ENCODE peak calls at places on chromosomes 16 and 17, in seven cellular contexts. One of them, this sample, is unnamed.

GRCh38 chr17:58094118-58094517 is 10.9 kb downstream of the DYNLL2 start:
- DNase-seq in H1: no peak
- DNase-seq in COLO829: no peak
- DNase-seq in stimulated activated CD8-positive, alpha-beta memory T cell treated with anti-CD3 and anti-CD28 coated beads, Interleukin-15, amount 100 ng/mL, for 24 hours: no peak
- DNase-seq in iPS DF 6.9: no peak
- DNase-seq in stromal cell of bone marrow: no peak
- DNase-seq in MCF 10A: no peak
- DNase-seq in this sample: no peak

GRCh38 chr16:1818873-1819525 is 7.6 kb downstream of the HAGH start:
- DNase-seq in H1: no peak
- DNase-seq in stimulated activated CD8-positive, alpha-beta memory T cell treated with anti-CD3 and anti-CD28 coated beads, Interleukin-15, amount 100 ng/mL, for 24 hours: no peak
- DNase-seq in stromal cell of bone marrow: no peak
- DNase-seq in MCF 10A: no peak
- DNase-seq in iPS DF 6.9: no peak
- DNase-seq in COLO829: no peak
- DNase-seq in this sample: no peak

GRCh38 chr17:81498953-81499600 is 13.5 kb downstream of the ACTG1 start:
- DNase-seq in COLO829: no peak
- DNase-seq in H1: no peak
- DNase-seq in iPS DF 6.9: no peak
- DNase-seq in stimulated activated CD8-positive, alpha-beta memory T cell treated with anti-CD3 and anti-CD28 coated beads, Interleukin-15, amount 100 ng/mL, for 24 hours: no peak
- DNase-seq in stromal cell of bone marrow: no peak
- DNase-seq in MCF 10A: no peak
- DNase-seq in this sample: no peak

GRCh38 chr16:72945611-72946010 is 102.3 kb downstream of the ZFHX3 start:
- DNase-seq in H1: no peak
- DNase-seq in MCF 10A: no peak
- DNase-seq in COLO829: no peak
- DNase-seq in iPS DF 6.9: no peak
- DNase-seq in stromal cell of bone marrow: no peak
- DNase-seq in stimulated activated CD8-positive, alpha-beta memory T cell treated with anti-CD3 and anti-CD28 coated beads, Interleukin-15, amount 100 ng/mL, for 24 hours: no peak
- DNase-seq in this sample: no peak

GRCh38 chr17:72388765-72389473 is 268.1 kb downstream of the SOX9 start:
- DNase-seq in stimulated activated CD8-positive, alpha-beta memory T cell treated with anti-CD3 and anti-CD28 coated beads, Interleukin-15, amount 100 ng/mL, for 24 hours: no peak
- DNase-seq in iPS DF 6.9: no peak
- DNase-seq in stromal cell of bone marrow: no peak
- DNase-seq in COLO829: no peak
- DNase-seq in MCF 10A: peak; percentile 95
- DNase-seq in H1: no peak
- DNase-seq in this sample: no peak

GRCh38 chr17:72173475-72174116 is 52.8 kb downstream of the SOX9 start:
- DNase-seq in stromal cell of bone marrow: no peak
- DNase-seq in COLO829: no peak
- DNase-seq in stimulated activated CD8-positive, alpha-beta memory T cell treated with anti-CD3 and anti-CD28 coated beads, Interleukin-15, amount 100 ng/mL, for 24 hours: no peak
- DNase-seq in H1: no peak
- DNase-seq in iPS DF 6.9: no peak
- DNase-seq in MCF 10A: no peak
- DNase-seq in this sample: no peak

GRCh38 chr17:39100530-39100929 is 50.9 kb downstream of the PLXDC1 start:
- DNase-seq in MCF 10A: no peak
- DNase-seq in iPS DF 6.9: no peak
- DNase-seq in stromal cell of bone marrow: no peak
- DNase-seq in COLO829: no peak
- DNase-seq in stimulated activated CD8-positive, alpha-beta memory T cell treated with anti-CD3 and anti-CD28 coated beads, Interleukin-15, amount 100 ng/mL, for 24 hours: no peak
- DNase-seq in H1: no peak
- DNase-seq in this sample: no peak

GRCh38 chr17:20156196-20157077 is 147.3 kb downstream of the SPECC1 start:
- DNase-seq in stimulated activated CD8-positive, alpha-beta memory T cell treated with anti-CD3 and anti-CD28 coated beads, Interleukin-15, amount 100 ng/mL, for 24 hours: peak; percentile 8
- DNase-seq in stromal cell of bone marrow: no peak
- DNase-seq in MCF 10A: peak; percentile 80
- DNase-seq in H1: no peak
- DNase-seq in COLO829: no peak
- DNase-seq in iPS DF 6.9: no peak
- DNase-seq in this sample: no peak

GRCh38 chr17:71301063-71301462 is 819.8 kb upstream of the SOX9 start:
- DNase-seq in MCF 10A: no peak
- DNase-seq in H1: no peak
- DNase-seq in stromal cell of bone marrow: no peak
- DNase-seq in COLO829: no peak
- DNase-seq in stimulated activated CD8-positive, alpha-beta memory T cell treated with anti-CD3 and anti-CD28 coated beads, Interleukin-15, amount 100 ng/mL, for 24 hours: no peak
- DNase-seq in iPS DF 6.9: no peak
- DNase-seq in this sample: no peak

GRCh38 chr17:67520282-67520906 is 143.3 kb downstream of the PITPNC1 start:
- DNase-seq in COLO829: no peak
- DNase-seq in H1: no peak
- DNase-seq in stimulated activated CD8-positive, alpha-beta memory T cell treated with anti-CD3 and anti-CD28 coated beads, Interleukin-15, amount 100 ng/mL, for 24 hours: no peak
- DNase-seq in MCF 10A: no peak
- DNase-seq in iPS DF 6.9: no peak
- DNase-seq in stromal cell of bone marrow: peak; percentile 61
- DNase-seq in this sample: no peak

GRCh38 chr17:58332720-58333395 is 4.3 kb upstream of the TSPOAP1 start:
- DNase-seq in stromal cell of bone marrow: no peak
- DNase-seq in iPS DF 6.9: no peak
- DNase-seq in MCF 10A: no peak
- DNase-seq in stimulated activated CD8-positive, alpha-beta memory T cell treated with anti-CD3 and anti-CD28 coated beads, Interleukin-15, amount 100 ng/mL, for 24 hours: no peak
- DNase-seq in COLO829: no peak
- DNase-seq in H1: no peak
- DNase-seq in this sample: no peak

GRCh38 chr17:61313515-61314326 is 85.9 kb upstream of the TBX2 start:
- DNase-seq in COLO829: no peak
- DNase-seq in H1: no peak
- DNase-seq in stimulated activated CD8-positive, alpha-beta memory T cell treated with anti-CD3 and anti-CD28 coated beads, Interleukin-15, amount 100 ng/mL, for 24 hours: no peak
- DNase-seq in iPS DF 6.9: no peak
- DNase-seq in MCF 10A: no peak
- DNase-seq in stromal cell of bone marrow: no peak
- DNase-seq in this sample: no peak

GRCh38 chr17:31596382-31597323 is 205.2 kb downstream of the RAB11FIP4 start:
- DNase-seq in iPS DF 6.9: no peak
- DNase-seq in H1: no peak
- DNase-seq in COLO829: peak; percentile 97
- DNase-seq in MCF 10A: peak; percentile 93
- DNase-seq in stromal cell of bone marrow: peak; percentile 96
- DNase-seq in stimulated activated CD8-positive, alpha-beta memory T cell treated with anti-CD3 and anti-CD28 coated beads, Interleukin-15, amount 100 ng/mL, for 24 hours: no peak
- DNase-seq in this sample: no peak

GRCh38 chr17:1607971-1608320 is 20.7 kb downstream of the SLC43A2 start:
- DNase-seq in stromal cell of bone marrow: no peak
- DNase-seq in H1: no peak
- DNase-seq in iPS DF 6.9: no peak
- DNase-seq in COLO829: no peak
- DNase-seq in stimulated activated CD8-positive, alpha-beta memory T cell treated with anti-CD3 and anti-CD28 coated beads, Interleukin-15, amount 100 ng/mL, for 24 hours: no peak
- DNase-seq in MCF 10A: no peak
- DNase-seq in this sample: no peak

GRCh38 chr16:1781758-1782407 is 488 bp downstream of the SPSB3 start:
- DNase-seq in stromal cell of bone marrow: no peak
- DNase-seq in H1: peak; percentile 56
- DNase-seq in COLO829: no peak
- DNase-seq in iPS DF 6.9: no peak
- DNase-seq in stimulated activated CD8-positive, alpha-beta memory T cell treated with anti-CD3 and anti-CD28 coated beads, Interleukin-15, amount 100 ng/mL, for 24 hours: no peak
- DNase-seq in MCF 10A: no peak
- DNase-seq in this sample: no peak

GRCh38 chr17:82062076-82062983 is 3.3 kb downstream of the DUS1L start:
- DNase-seq in iPS DF 6.9: no peak
- DNase-seq in stimulated activated CD8-positive, alpha-beta memory T cell treated with anti-CD3 and anti-CD28 coated beads, Interleukin-15, amount 100 ng/mL, for 24 hours: no peak
- DNase-seq in stromal cell of bone marrow: no peak
- DNase-seq in MCF 10A: no peak
- DNase-seq in COLO829: no peak
- DNase-seq in H1: no peak
- DNase-seq in this sample: no peak

GRCh38 chr16:30032083-30032819 is 1.2 kb upstream of the TLCD3B start:
- DNase-seq in H1: peak; percentile 86
- DNase-seq in stimulated activated CD8-positive, alpha-beta memory T cell treated with anti-CD3 and anti-CD28 coated beads, Interleukin-15, amount 100 ng/mL, for 24 hours: no peak
- DNase-seq in COLO829: no peak
- DNase-seq in stromal cell of bone marrow: no peak
- DNase-seq in iPS DF 6.9: no peak
- DNase-seq in MCF 10A: peak; percentile 72
- DNase-seq in this sample: peak; percentile 20

This sample was measured in NCI-H1048.